ENCODE peak calls at places on chromosome 12, in six cellular contexts. M, T, G, P, B and J are unnamed samples.

GRCh38 chr12:11684393-11684792 is 34.9 kb downstream of the ETV6 start:
- DNase-seq in P (no peak), G (no peak), M (no peak), T (no peak), B (no peak), J (no peak)

GRCh38 chr12:25690996-25691864 is 138.1 kb upstream of the LMNTD1 start:
- DNase-seq in G (peak; percentile 3), B (no peak), M (no peak), P (no peak), T (no peak), J (no peak)

GRCh38 chr12:10362828-10363664 is 26.8 kb downstream of the KLRK1 start:
- DNase-seq in B (peak; percentile 35), P (no peak), G (peak; percentile 74), M (no peak), T (no peak), J (no peak)

GRCh38 chr12:100840748-100841147 is 46.2 kb downstream of the ANO4 start:
- DNase-seq in G (no peak), B (no peak), T (no peak), P (no peak), M (no peak), J (no peak)

GRCh38 chr12:56995930-56996496 is 10.3 kb downstream of the ZBTB39 start:
- DNase-seq in B (no peak), P (no peak), T (no peak), G (no peak), M (no peak), J (no peak)

GRCh38 chr12:119770146-119770545 is 102.2 kb downstream of the PRKAB1 start:
- DNase-seq in G (no peak), T (no peak), M (no peak), P (no peak), B (no peak), J (no peak)

GRCh38 chr12:53201639-53202038 is 5.4 kb downstream of the ITGB7 start:
- DNase-seq in T (no peak), M (no peak), G (no peak), B (no peak), P (no peak), J (no peak)

GRCh38 chr12:107844312-107844921 is 69.9 kb downstream of the ASCL4 start:
- DNase-seq in G (no peak), T (no peak), B (no peak), M (peak; percentile 72), P (no peak), J (peak; percentile 19)

GRCh38 chr12:67034110-67034879 is 234.9 kb upstream of the CAND1 start:
- DNase-seq in B (no peak), M (no peak), P (no peak), G (no peak), T (no peak), J (no peak)

GRCh38 chr12:56128669-56129209 is 672 bp downstream of the ESYT1 start:
- DNase-seq in B (no peak), G (peak; percentile 35), T (no peak), P (no peak), M (no peak), J (no peak)

GRCh38 chr12:53190108-53190729 is 9.5 kb upstream of the CSAD start:
- DNase-seq in G (peak; percentile 65), P (peak; percentile 49), T (peak; percentile 48), B (no peak), M (peak; percentile 81), J (no peak)

GRCh38 chr12:93302331-93303229 is 75.1 kb upstream of the NUDT4 start:
- DNase-seq in G (peak; percentile 76), B (no peak), T (no peak), P (no peak), M (no peak), J (no peak)

GRCh38 chr12:93707836-93708235 is 30.7 kb downstream of the CRADD start:
- DNase-seq in B (no peak), T (no peak), P (peak; percentile 62), M (no peak), G (no peak), J (no peak)

GRCh38 chr12:76685246-76685678 is 78.7 kb upstream of the ZDHHC17 start:
- DNase-seq in G (no peak), M (no peak), P (no peak), B (no peak), T (no peak), J (no peak)

GRCh38 chr12:94305293-94305957 is 154.2 kb downstream of the CEP83 start:
- DNase-seq in T (no peak), B (peak; percentile 67), P (peak; percentile 61), G (peak; percentile 7), M (no peak), J (no peak)

GRCh38 chr12:58886474-58886873 is 33.8 kb downstream of the LRIG3 start:
- DNase-seq in T (no peak), M (no peak), B (no peak), G (no peak), P (no peak), J (no peak)

GRCh38 chr12:52216807-52217206 is 16.2 kb upstream of the KRT7 start:
- DNase-seq in P (no peak), G (no peak), B (no peak), M (no peak), T (no peak), J (no peak)

GRCh38 chr12:4506870-4507269 is 31.8 kb upstream of the RAD51AP1 start:
- DNase-seq in G (no peak), T (peak; percentile 21), B (peak; percentile 52), M (no peak), P (no peak), J (peak; percentile 31)

GRCh38 chr12:48572326-48572725 is 2.5 kb upstream of the LALBA start:
- DNase-seq in P (no peak), M (no peak), B (no peak), G (no peak), T (no peak), J (no peak)

GRCh38 chr12:62263956-62264355 is 3.8 kb downstream of the USP15 start:
- DNase-seq in T (no peak), M (no peak), G (no peak), P (no peak), B (no peak), J (no peak)

GRCh38 chr12:75239987-75240386 is 30.3 kb upstream of the KCNC2 start:
- DNase-seq in G (no peak), M (no peak), T (no peak), P (no peak), B (no peak), J (no peak)

GRCh38 chr12:6960291-6961277 is 9.4 kb downstream of the PTPN6 start:
- DNase-seq in T (no peak), M (no peak), G (peak; percentile 65), P (no peak), B (no peak), J (no peak)

GRCh38 chr12:95790912-95791849 is 617 bp upstream of the NTN4 start:
- DNase-seq in M (peak; percentile 77), P (no peak), G (no peak), B (no peak), T (peak; percentile 14), J (peak; percentile 14)

GRCh38 chr12:19707948-19708409 is 268.7 kb downstream of the AEBP2 start:
- DNase-seq in P (no peak), G (no peak), B (no peak), M (no peak), T (no peak), J (no peak)

GRCh38 chr12:89825591-89826449 is 117.2 kb upstream of the ATP2B1 start:
- DNase-seq in P (no peak), T (no peak), G (peak; percentile 33), B (peak; percentile 27), M (no peak), J (no peak)

GRCh38 chr12:10940389-10940788 is 1.3 kb upstream of the TAS2R14 start:
- DNase-seq in P (peak; percentile 23), G (no peak), B (no peak), T (no peak), M (no peak), J (no peak)

GRCh38 chr12:130911193-130911592 is 39.3 kb downstream of the RAN start:
- DNase-seq in B (no peak), T (no peak), G (no peak), P (no peak), M (no peak), J (no peak)
- TF ChIP-seq POLR2AphosphoS5 in B (no peak), T (no peak), G (no peak), P (no peak), M (no peak), J (no peak)

DNA sequence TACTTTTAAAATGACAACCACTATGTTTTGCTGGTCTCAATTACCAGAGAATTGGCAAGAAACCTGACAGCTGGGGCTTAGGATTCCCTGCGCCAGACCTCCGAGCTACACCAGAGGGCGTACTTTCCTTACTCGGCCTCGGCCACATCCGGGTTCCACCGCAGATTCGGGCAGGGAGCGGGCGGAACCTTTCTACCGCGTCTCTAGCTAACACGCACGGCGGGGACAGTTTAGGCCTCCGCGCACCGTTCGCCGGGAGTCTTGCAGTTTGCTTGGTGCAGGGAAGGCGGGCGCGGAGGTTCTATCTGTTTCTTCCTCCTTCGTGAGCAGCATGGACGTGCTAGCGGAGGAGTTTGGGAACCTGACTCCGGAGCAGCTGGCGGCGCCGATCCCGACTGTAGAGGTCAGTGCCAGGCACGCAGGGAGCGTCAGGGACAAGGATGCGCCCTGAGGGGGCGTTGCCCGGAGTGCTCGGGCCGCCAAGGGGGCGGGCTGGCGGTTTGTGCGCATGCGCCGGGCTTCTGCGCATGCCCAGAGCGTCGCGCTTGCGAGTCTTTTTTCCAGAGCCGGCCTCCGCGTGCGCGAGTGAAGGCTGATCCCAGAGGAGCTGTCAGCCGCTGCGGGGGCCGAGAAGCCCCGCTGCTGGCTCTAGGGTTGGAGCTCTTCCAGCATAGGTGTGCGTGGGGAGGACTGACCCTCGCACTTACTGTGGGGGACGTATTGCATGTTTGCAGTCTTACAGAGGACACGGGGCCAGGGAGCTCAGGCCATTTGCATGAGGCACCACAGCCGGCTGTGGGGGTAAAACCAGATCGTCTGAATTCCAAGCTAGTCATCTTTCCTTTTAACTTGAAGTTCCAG is at the start of gene POLR3B:
- DNase-seq in B (peak; percentile 74), T (peak; percentile 83), G (peak; percentile 95), M (peak; percentile 94), P (peak; percentile 84), J (peak; percentile 86)
- TF ChIP-seq POLR2A in B (peak; percentile 85), T (peak; percentile 85), G (peak; percentile 94), M (peak; percentile 77), P (peak; percentile 87), J (peak; percentile 77)

GRCh38 chr12:126936181-126936851 is 1330.7 kb upstream of the TMEM132C start:
- DNase-seq in M (no peak), P (no peak), G (no peak), T (no peak), B (peak; percentile 7), J (no peak)
- TF ChIP-seq TAF1 in M (no peak), P (no peak), G (no peak), T (no peak), B (no peak), J (no peak)

GRCh38 chr12:92206596-92206995 is 61.0 kb upstream of the BTG1 start:
- DNase-seq in P (no peak), M (no peak), B (no peak), T (no peak), G (no peak), J (no peak)

GRCh38 chr12:92210062-92210461 is 64.4 kb upstream of the BTG1 start:
- DNase-seq in T (no peak), G (no peak), B (peak; percentile 47), P (no peak), M (no peak), J (no peak)

GRCh38 chr12:92208613-92209121 is 63.0 kb upstream of the BTG1 start:
- DNase-seq in P (no peak), T (no peak), G (peak; percentile 30), B (peak; percentile 71), M (no peak), J (no peak)
- TF ChIP-seq POLR2AphosphoS5 in P (no peak), T (no peak), G (no peak), B (no peak), M (no peak), J (no peak)